ENCODE peak calls at places on chromosomes 11 and 22, in seven cellular contexts. F, B, P, O, G, R and S are unnamed samples.

GRCh38 chr22:50508897-50509296 is 873 bp downstream of the NCAPH2 start:
- DNase-seq in P (no peak), F (no peak), B (no peak), R (no peak), G (no peak), O (no peak), S (no peak)

GRCh38 chr11:7442588-7443215 is 42.6 kb upstream of the OLFML1 start:
- DNase-seq in B (peak), G (peak), P (peak), O (peak), R (no peak), F (peak), S (peak)

GRCh38 chr22:29204617-29205183 is 996 bp upstream of the EMID1 start:
- DNase-seq in F (no peak), G (no peak), O (no peak), R (no peak), P (no peak), B (no peak), S (peak)

GRCh38 chr11:57514538-57515331 is 767 bp downstream of the SLC43A1 start:
- DNase-seq in O (peak), G (peak), F (peak), B (peak), P (no peak), R (no peak), S (no peak)

GRCh38 chr22:29641052-29641780 is 37.8 kb downstream of the NF2 start:
- DNase-seq in P (no peak), F (no peak), B (no peak), R (no peak), O (no peak), G (peak), S (no peak)

GRCh38 chr11:77152846-77153245 is 24.8 kb downstream of the MYO7A start:
- DNase-seq in F (no peak), B (no peak), G (peak), O (no peak), P (no peak), R (no peak), S (no peak)

GRCh38 chr11:64525711-64526110 is 65.3 kb upstream of the SLC22A12 start:
- DNase-seq in B (no peak), O (no peak), P (no peak), F (no peak), G (no peak), R (no peak), S (no peak)

GRCh38 chr11:124898711-124899110 is 1.0 kb upstream of the ROBO4 start:
- DNase-seq in O (no peak), F (peak), G (no peak), B (peak), P (peak), R (no peak), S (no peak)

GRCh38 chr11:128790200-128790599 is 76.9 kb downstream of the KCNJ1 start:
- DNase-seq in O (peak), P (no peak), G (peak), B (peak), R (no peak), F (peak), S (no peak)

GRCh38 chr22:37538590-37539357 is 19.6 kb upstream of the CARD10 start:
- DNase-seq in G (peak), P (peak), R (peak), F (peak), O (peak), B (peak), S (peak)

DNA sequence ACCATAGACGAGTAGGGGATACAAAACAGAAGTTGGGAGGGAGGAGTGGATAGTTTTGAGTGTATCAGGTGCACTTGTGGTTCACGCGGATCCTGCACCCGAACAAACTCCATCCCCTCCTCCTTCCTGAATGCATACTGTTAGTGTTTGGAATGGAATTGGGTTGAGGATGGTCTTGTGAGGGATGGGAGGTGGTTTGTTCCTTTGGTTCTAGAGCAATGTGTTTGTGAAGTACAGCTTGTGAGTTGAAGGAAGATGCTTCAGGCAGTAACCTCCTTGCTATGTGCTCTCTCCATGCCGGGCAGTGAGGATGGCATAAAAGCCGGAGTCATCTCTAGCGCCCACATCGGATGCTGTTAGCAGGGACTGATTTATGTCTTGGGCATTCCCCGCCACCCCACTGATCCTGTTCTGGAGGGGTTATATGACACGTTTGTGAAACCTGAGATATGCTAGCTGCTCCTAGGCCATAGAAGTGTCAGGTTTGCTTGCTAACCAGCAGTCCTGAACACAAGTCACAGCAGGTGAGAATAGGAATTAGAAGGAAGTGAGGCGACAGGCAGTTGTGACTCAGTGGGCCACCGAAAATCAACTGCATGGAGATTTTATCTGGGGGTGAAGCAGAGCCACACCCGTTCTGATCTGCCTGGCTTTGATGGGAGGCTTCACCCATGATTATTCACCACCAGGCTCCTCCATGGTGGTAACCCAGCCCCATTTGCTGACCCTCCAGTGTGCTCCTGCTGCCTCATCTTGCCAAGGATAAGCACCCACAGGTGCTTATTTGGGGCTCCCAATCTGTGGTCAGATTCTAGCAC is 2.2 kb downstream of the BCR start:
- DNase-seq in R (no peak), P (no peak), G (peak), O (no peak), F (no peak), B (no peak), S (peak)
- TF ChIP-seq CTCF in R (no peak), P (no peak), G (no peak), O (no peak), F (no peak), B (no peak), S (no peak)

GRCh38 chr11:66495401-66495844 is 15.0 kb upstream of the BBS1 start:
- DNase-seq in F (no peak), B (no peak), P (no peak), O (no peak), G (no peak), R (no peak), S (no peak)
- TF ChIP-seq CTCF in F (no peak), B (no peak), P (no peak), O (peak), G (no peak), R (no peak), S (peak)

DNA sequence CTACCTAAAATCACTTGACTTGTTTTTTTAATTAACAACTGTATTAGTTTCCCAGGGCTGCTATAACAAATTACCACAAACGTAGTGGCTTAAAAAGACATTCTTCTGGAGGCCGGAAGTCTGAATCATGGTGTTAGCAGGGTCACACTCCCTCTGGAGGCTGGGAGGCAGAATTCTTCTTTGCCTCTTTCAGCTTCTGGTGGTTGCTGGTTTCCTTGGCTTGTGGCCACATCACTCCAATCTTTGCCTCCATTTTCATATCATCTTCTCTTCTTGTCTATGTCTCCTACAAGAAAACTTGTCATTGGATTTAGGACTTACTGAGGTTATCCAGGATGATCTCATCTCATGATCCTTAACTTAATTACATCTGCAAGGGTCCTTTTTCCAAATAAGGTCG is 7.4 kb upstream of the INCENP start:
- DNase-seq in O (no peak), B (no peak), P (no peak), F (no peak), G (no peak), R (no peak), S (no peak)
- TF ChIP-seq CTCF in O (no peak), B (no peak), P (no peak), F (no peak), G (no peak), R (no peak), S (no peak)

GRCh38 chr11:120209750-120210650 is 832 bp upstream of the OAF start:
- DNase-seq in R (no peak), B (no peak), F (no peak), P (no peak), O (no peak), G (no peak), S (no peak)

GRCh38 chr11:120211522-120212258 is 858 bp downstream of the OAF start:
- DNase-seq in F (no peak), B (no peak), P (no peak), R (no peak), G (no peak), O (no peak), S (no peak)

GRCh38 chr11:120212259-120212888 is 1.5 kb downstream of the OAF start:
- DNase-seq in B (no peak), R (no peak), F (no peak), G (peak), O (no peak), P (no peak), S (no peak)

GRCh38 chr11:120212926-120213325 is 2.1 kb downstream of the OAF start:
- DNase-seq in R (no peak), O (no peak), P (no peak), G (no peak), F (no peak), B (no peak), S (no peak)

DNA sequence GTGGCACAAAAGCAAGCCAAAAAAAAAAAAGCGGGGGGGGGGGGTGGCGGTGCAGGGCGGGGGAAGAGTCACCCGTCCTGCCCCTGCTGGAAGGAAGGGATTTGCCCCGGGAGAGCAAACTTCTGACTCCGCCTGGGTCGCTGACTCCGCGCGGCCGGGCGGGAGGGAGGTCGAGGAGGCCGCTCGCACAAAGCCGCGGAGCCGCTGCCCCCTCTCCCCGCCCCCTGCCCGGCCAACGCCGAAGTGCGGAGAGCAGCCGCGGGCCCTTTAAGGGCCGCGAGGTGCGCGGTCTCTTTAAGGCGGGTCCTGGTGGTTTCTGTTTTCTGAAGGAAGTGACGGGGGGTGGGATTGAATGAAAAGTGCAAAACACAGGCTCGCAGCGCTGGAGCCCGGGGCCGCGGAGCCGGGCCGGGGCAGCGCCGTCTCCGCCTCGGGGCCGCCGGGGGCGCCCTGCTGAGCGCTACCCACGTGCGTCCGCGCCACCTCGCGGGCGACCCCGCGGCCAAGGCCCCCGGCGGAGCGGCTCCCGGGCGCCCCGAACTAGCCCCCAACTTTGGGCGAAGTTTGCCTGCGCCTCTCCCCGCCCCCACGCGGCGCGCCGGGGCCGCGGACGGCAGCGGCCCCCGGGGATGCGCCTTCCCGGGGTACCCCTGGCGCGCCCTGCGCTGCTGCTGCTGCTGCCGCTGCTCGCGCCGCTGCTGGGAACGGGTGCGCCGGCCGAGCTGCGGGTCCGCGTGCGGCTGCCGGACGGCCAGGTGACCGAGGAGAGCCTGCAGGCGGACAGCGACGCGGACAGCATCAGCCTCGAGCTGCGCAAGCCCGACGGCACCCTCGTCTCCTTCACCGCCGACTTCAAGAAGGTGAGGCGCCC is at the start of gene OAF:
- DNase-seq in R (no peak), P (peak), O (peak), G (peak), B (peak), F (peak), S (peak)
- TF ChIP-seq CTCF in R (peak), P (no peak), O (peak), G (peak), B (peak), F (peak), S (peak)

GRCh38 chr11:1303196-1303821 is 6.1 kb downstream of the TOLLIP start:
- DNase-seq in R (no peak), G (no peak), P (no peak), B (no peak), F (no peak), O (no peak), S (peak)
- TF ChIP-seq CTCF in R (no peak), G (peak), P (peak), B (no peak), F (peak), O (peak), S (peak)

GRCh38 chr11:20671856-20672546 is 2.6 kb downstream of the NELL1 start:
- DNase-seq in F (no peak), O (no peak), B (no peak), R (no peak), G (no peak), P (no peak), S (no peak)
- TF ChIP-seq CTCF in F (no peak), O (peak), B (no peak), R (no peak), G (no peak), P (no peak), S (no peak)

DNA sequence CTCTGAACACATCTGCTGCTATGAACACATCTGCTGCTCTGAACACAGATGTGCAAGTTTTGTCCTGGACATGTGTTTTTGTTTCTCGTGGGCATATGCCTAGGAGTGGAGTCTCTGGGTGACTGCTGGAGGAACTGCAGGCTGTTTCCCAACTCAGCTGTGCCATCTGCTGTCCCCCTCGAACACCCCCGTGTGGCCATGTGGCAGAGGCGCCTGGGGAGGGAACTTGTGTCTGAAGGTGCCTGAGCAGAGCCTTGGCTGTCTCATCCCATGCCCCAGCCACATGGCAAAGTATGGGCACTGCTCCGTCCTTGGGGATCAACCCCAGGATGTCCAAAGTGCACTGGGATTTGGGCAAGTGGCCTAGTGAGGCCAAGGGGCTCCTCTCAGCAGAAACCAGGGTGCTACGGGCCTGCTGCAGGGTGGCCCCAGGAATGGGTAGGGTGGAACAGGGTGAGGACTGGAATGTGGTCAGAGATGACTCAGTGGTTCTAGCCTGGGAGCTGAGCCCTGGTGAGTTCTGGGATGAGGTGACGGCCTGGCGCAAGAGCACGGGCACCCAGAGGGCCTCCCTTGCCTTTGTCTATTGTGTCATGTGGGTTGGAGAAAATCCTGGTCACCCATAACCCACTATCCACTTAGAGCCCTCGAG is 14.7 kb downstream of the GATD1 start:
- DNase-seq in F (no peak), P (no peak), O (peak), B (no peak), G (peak), R (no peak), S (no peak)
- TF ChIP-seq CTCF in F (no peak), P (no peak), O (peak), B (no peak), G (peak), R (no peak), S (peak)

GRCh38 chr11:108588287-108588686 is 5.3 kb downstream of the EXPH5 start:
- DNase-seq in O (no peak), G (no peak), P (no peak), R (no peak), B (no peak), F (no peak), S (no peak)

GRCh38 chr11:108587109-108587508 is 6.5 kb downstream of the EXPH5 start:
- DNase-seq in R (no peak), B (no peak), O (no peak), G (no peak), P (no peak), F (no peak), S (no peak)

GRCh38 chr11:108589136-108589535 is 4.4 kb downstream of the EXPH5 start:
- DNase-seq in F (no peak), B (no peak), O (no peak), R (no peak), G (no peak), P (no peak), S (no peak)

GRCh38 chr11:108584973-108585372 is 8.6 kb downstream of the EXPH5 start:
- DNase-seq in O (no peak), B (no peak), G (no peak), R (no peak), P (no peak), F (no peak), S (no peak)

GRCh38 chr11:108586600-108586999 is 7.0 kb downstream of the EXPH5 start:
- DNase-seq in O (no peak), B (no peak), P (no peak), F (no peak), R (no peak), G (no peak), S (no peak)
- TF ChIP-seq CTCF in O (no peak), B (no peak), P (no peak), F (no peak), R (no peak), G (no peak), S (no peak)